ENCODE peak calls at places on chromosomes 16 and 17, in five cellular contexts. X is stimulated activated naive B cell treated with anti-CD40 and anti-IgM and Interleukin-4, amounts not matched to agents 10 μg/mL and 1 μg/mL and 100 μg/mL, for 72 hours; D is left lung; I is stimulated activated effector memory CD8-positive, alpha-beta T cell treated with anti-CD3 and anti-CD28 coated beads, Interleukin-12 subunit alpha, Interleukin-12 subunit beta, amount 100 ng/mL, for 72 hours; Y is GM23338. P is an unnamed sample.

GRCh38 chr16:23943604-23944003 is 107.8 kb downstream of the PRKCB start:
- ATAC-seq in I (no peak), Y (no peak), X (no peak), D (no peak), P (no peak)

GRCh38 chr16:58492735-58493134 is 7.2 kb upstream of the NDRG4 start:
- ATAC-seq in X (no peak), D (no peak), Y (peak; percentile 6), I (no peak), P (no peak)

GRCh38 chr17:50279181-50279526 is 4.9 kb downstream of the TMEM92 start:
- ATAC-seq in I (no peak), D (no peak), Y (no peak), X (no peak), P (peak; percentile 30)

GRCh38 chr16:88295526-88296436 is 87.0 kb upstream of the ZNF469 start:
- ATAC-seq in D (no peak), X (no peak), I (no peak), Y (no peak), P (no peak)

GRCh38 chr17:14078027-14078426 is 8.7 kb downstream of the COX10 start:
- ATAC-seq in X (no peak), D (no peak), I (peak; percentile 66), Y (no peak), P (no peak)

GRCh38 chr17:71251936-71252335 is 868.9 kb upstream of the SOX9 start:
- ATAC-seq in D (peak; percentile 27), I (no peak), X (no peak), Y (no peak), P (no peak)

GRCh38 chr17:55320594-55321506 is 56.1 kb downstream of the HLF start:
- ATAC-seq in X (no peak), Y (no peak), I (no peak), D (no peak), P (peak; percentile 53)

GRCh38 chr16:50296807-50297206 is 30.5 kb downstream of the ADCY7 start:
- ATAC-seq in X (no peak), Y (no peak), D (no peak), I (no peak), P (no peak)

GRCh38 chr17:72151565-72152391 is 31.0 kb downstream of the SOX9 start:
- ATAC-seq in X (no peak), D (peak; percentile 87), I (no peak), Y (peak; percentile 76), P (no peak)